ENCODE peak calls at places on chromosome 12, in ten cellular contexts. I, B, Y, K, E, D, Q, W, H and V are unnamed samples.
A peak's percentile ranks its signal among the peaks of the same experiment; 100 is the strongest.

GRCh38 chr12:96327889-96328288 is 72.3 kb downstream of the CDK17 start:
- ATAC-seq in H (no peak), Q (peak; percentile 21), I (peak; percentile 45), E (no peak), W (peak; percentile 42), B (no peak), K (peak; percentile 35), Y (peak; percentile 60), D (peak; percentile 43), V (no peak)

GRCh38 chr12:132637811-132638210 is 19.2 kb downstream of the P2RX2 start:
- ATAC-seq in K (no peak), H (no peak), D (no peak), E (no peak), I (no peak), Q (no peak), W (no peak), B (no peak), Y (no peak), V (no peak)

GRCh38 chr12:123115409-123116111 is 35.3 kb downstream of the PITPNM2 start:
- ATAC-seq in Y (peak; percentile 32), K (peak; percentile 66), B (peak; percentile 85), W (peak; percentile 78), I (peak; percentile 56), E (no peak), D (no peak), Q (peak; percentile 92), H (peak; percentile 92), V (no peak)

GRCh38 chr12:103571286-103571685 is 15.8 kb upstream of the STAB2 start:
- ATAC-seq in B (no peak), I (no peak), D (no peak), Q (peak; percentile 91), H (peak; percentile 89), K (no peak), W (no peak), E (peak; percentile 84), Y (no peak), V (no peak)

GRCh38 chr12:22624573-22624907 is 431 bp upstream of the ETNK1 start:
- ATAC-seq in H (peak; percentile 60), Q (peak; percentile 51), W (no peak), Y (peak; percentile 14), K (peak; percentile 32), E (peak; percentile 73), B (peak; percentile 34), D (peak; percentile 7), I (peak; percentile 30), V (peak; percentile 3)

GRCh38 chr12:54182086-54182485 is 6.7 kb downstream of the SMUG1 start:
- ATAC-seq in K (no peak), Y (no peak), D (no peak), B (no peak), E (no peak), Q (no peak), I (no peak), H (no peak), W (no peak), V (no peak)

GRCh38 chr12:100127766-100128508 is 14.7 kb downstream of the BLTP3B start:
- ATAC-seq in K (peak; percentile 74), Q (peak; percentile 45), Y (no peak), E (no peak), I (no peak), B (peak; percentile 88), W (no peak), D (no peak), H (peak; percentile 85), V (no peak)

GRCh38 chr12:788288-788687 is 35.9 kb downstream of the WNK1 start:
- ATAC-seq in Q (no peak), Y (no peak), B (no peak), D (no peak), H (no peak), I (no peak), K (no peak), E (no peak), W (no peak), V (peak; percentile 22)

GRCh38 chr12:46413368-46413767 is 40.8 kb upstream of the SLC38A2 start:
- ATAC-seq in W (no peak), B (no peak), D (no peak), Q (no peak), Y (no peak), K (no peak), I (no peak), H (no peak), E (no peak), V (no peak)

GRCh38 chr12:104544836-104545235 is 88.1 kb downstream of the CHST11 start:
- ATAC-seq in D (no peak), Q (no peak), Y (no peak), H (no peak), I (no peak), E (no peak), K (no peak), W (no peak), B (no peak), V (no peak)